ENCODE peak calls at places on chromosomes 1 and 21, in six cellular contexts. E is sigmoid colon, U is SK-N-SH, X is transverse colon, C is H1, J is prostate gland. Z is an unnamed sample.

GRCh38 chr1:172002725-172003345 is 161.5 kb downstream of the DNM3 start:
- DNase-seq in U (peak), E (no peak), C (no peak), X (peak), J (no peak), Z (peak)

GRCh38 chr21:36923270-36923669 is 43.2 kb downstream of the HLCS start:
- DNase-seq in U (peak), X (no peak), C (no peak), J (no peak), E (no peak), Z (no peak)

GRCh38 chr1:91889717-91890459 is 3.9 kb upstream of the TGFBR3 start:
- DNase-seq in C (no peak), X (no peak), U (no peak), J (peak), E (no peak), Z (no peak)

GRCh38 chr1:192311281-192311680 is 5.5 kb upstream of the RGS21 start:
- DNase-seq in U (no peak), C (no peak), X (no peak), E (no peak), J (no peak), Z (peak)

GRCh38 chr1:68977211-68977610 is 480.3 kb upstream of the DEPDC1 start:
- DNase-seq in U (no peak), J (no peak), X (no peak), C (no peak), E (no peak), Z (no peak)

GRCh38 chr21:43273708-43274021 is 104.9 kb downstream of the CRYAA start:
- DNase-seq in J (no peak), X (no peak), E (no peak), C (no peak), U (peak), Z (no peak)

GRCh38 chr1:2290171-2290578 is 62.1 kb downstream of the SKI start:
- DNase-seq in J (no peak), C (no peak), U (no peak), E (no peak), X (no peak), Z (no peak)

GRCh38 chr1:248838357-248839167 is 538 bp downstream of the ZNF672 start:
- DNase-seq in U (peak), J (peak), C (peak), E (peak), X (peak), Z (no peak)

GRCh38 chr1:2801535-2802291 is at the start of gene TTC34:
- DNase-seq in U (peak), X (peak), J (no peak), E (peak), C (no peak), Z (no peak)

GRCh38 chr1:151157067-151157531 is 650 bp downstream of the TNFAIP8L2 start:
- DNase-seq in U (no peak), E (peak), X (peak), C (no peak), J (no peak), Z (no peak)

GRCh38 chr1:36323636-36324321 is at the start of gene EVA1B:
- DNase-seq in X (peak), U (peak), C (peak), J (peak), E (peak), Z (no peak)

GRCh38 chr1:179326746-179327145 is 33.1 kb downstream of the SOAT1 start:
- DNase-seq in E (no peak), U (no peak), J (no peak), C (no peak), X (no peak), Z (no peak)

GRCh38 chr1:27066313-27066630 is 53.6 kb upstream of the TENT5B start:
- DNase-seq in C (no peak), E (no peak), U (no peak), X (no peak), J (no peak), Z (no peak)

GRCh38 chr21:28952686-28953085 is 40.0 kb downstream of the LTN1 start:
- DNase-seq in C (no peak), E (no peak), J (no peak), U (no peak), X (no peak), Z (no peak)

GRCh38 chr1:85584923-85585322 is 4.4 kb downstream of the CCN1 start:
- DNase-seq in E (no peak), C (peak), J (no peak), U (no peak), X (no peak), Z (peak)

GRCh38 chr1:15820478-15820877 is 13.0 kb upstream of the UQCRHL start:
- DNase-seq in C (no peak), X (no peak), U (no peak), E (no peak), J (no peak), Z (no peak)

GRCh38 chr1:223219846-223220610 is 77.0 kb upstream of the TLR5 start:
- DNase-seq in U (no peak), C (no peak), X (no peak), J (no peak), E (no peak), Z (no peak)

GRCh38 chr1:8347635-8348034 is 29.7 kb downstream of the SLC45A1 start:
- DNase-seq in E (no peak), J (no peak), C (no peak), X (no peak), U (no peak), Z (no peak)

GRCh38 chr1:197465528-197466205 is 197.6 kb downstream of the CRB1 start:
- DNase-seq in X (no peak), J (no peak), E (no peak), U (no peak), C (no peak), Z (no peak)

GRCh38 chr1:23098463-23099170 is 70.0 kb downstream of the LUZP1 start:
- DNase-seq in X (peak), J (peak), C (peak), E (peak), U (peak), Z (peak)

GRCh38 chr1:178627037-178627436 is 98.0 kb upstream of the RALGPS2 start:
- DNase-seq in J (no peak), C (no peak), E (no peak), U (no peak), X (no peak), Z (no peak)

GRCh38 chr1:39063775-39064174 is 37.6 kb downstream of the NDUFS5 start:
- DNase-seq in U (no peak), E (no peak), C (no peak), X (no peak), J (no peak), Z (no peak)

GRCh38 chr1:34970220-34970735 is 14.9 kb downstream of the TMEM35B start:
- DNase-seq in U (no peak), X (no peak), C (no peak), J (no peak), E (no peak), Z (no peak)

GRCh38 chr1:235176486-235176885 is 15.4 kb upstream of the RBM34 start:
- DNase-seq in C (no peak), X (no peak), E (no peak), J (no peak), U (no peak), Z (no peak)

GRCh38 chr1:54173681-54174080 is 20.9 kb upstream of the CDCP2 start:
- DNase-seq in J (no peak), X (no peak), U (no peak), E (no peak), C (no peak), Z (no peak)

GRCh38 chr1:232428781-232429530 is 201.0 kb downstream of the SIPA1L2 start:
- DNase-seq in X (no peak), E (no peak), C (no peak), U (no peak), J (no peak), Z (no peak)

GRCh38 chr1:200889571-200889970 is 5.1 kb upstream of the INAVA start:
- DNase-seq in C (no peak), E (no peak), X (no peak), U (no peak), J (no peak), Z (no peak)

GRCh38 chr1:168879906-168880734 is 151.1 kb upstream of the DPT start:
- DNase-seq in E (peak), U (no peak), X (peak), J (no peak), C (no peak), Z (no peak)

GRCh38 chr1:88646852-88647645 is 37.0 kb upstream of the PKN2 start:
- DNase-seq in E (no peak), X (no peak), J (no peak), U (no peak), C (no peak), Z (no peak)

GRCh38 chr1:31701137-31701736 is 2.6 kb downstream of the COL16A1 start:
- DNase-seq in X (peak), J (peak), U (peak), C (no peak), E (peak), Z (peak)

GRCh38 chr21:44514746-44515358 is 25.1 kb downstream of the KRTAP10-1 start:
- DNase-seq in E (no peak), X (no peak), U (no peak), C (no peak), J (no peak), Z (no peak)

GRCh38 chr1:225849905-225850304 is 32.3 kb downstream of the TMEM63A start:
- DNase-seq in C (no peak), E (no peak), U (peak), X (peak), J (no peak), Z (no peak)

GRCh38 chr1:221741364-221741970 is 422 bp downstream of the DUSP10 start:
- DNase-seq in C (no peak), E (peak), J (no peak), U (peak), X (peak), Z (no peak)

GRCh38 chr1:160410412-160411005 is 10.1 kb downstream of the VANGL2 start:
- DNase-seq in U (peak), C (peak), X (no peak), E (no peak), J (no peak), Z (no peak)

GRCh38 chr1:150233359-150234308 is 2.3 kb downstream of the ANP32E start:
- DNase-seq in C (peak), X (no peak), E (no peak), J (peak), U (no peak), Z (peak)

GRCh38 chr1:107019166-107019565 is 37.3 kb upstream of the PRMT6 start:
- DNase-seq in U (no peak), E (no peak), X (no peak), J (no peak), C (no peak), Z (no peak)

GRCh38 chr1:182707116-182707515 is 22.7 kb upstream of the RGS8 start:
- DNase-seq in X (no peak), C (no peak), E (no peak), J (peak), U (no peak), Z (no peak)
- TF ChIP-seq POLR2AphosphoS5 in X (no peak), C (no peak), E (peak), J (peak), U (no peak), Z (no peak)

GRCh38 chr21:41426656-41427311 is 745 bp downstream of the MX1 start:
- DNase-seq in U (peak), J (no peak), C (peak), X (no peak), E (no peak), Z (no peak)

GRCh38 chr21:41428311-41428710 is 2.3 kb downstream of the MX1 start:
- DNase-seq in X (no peak), E (no peak), J (no peak), U (no peak), C (no peak), Z (no peak)

GRCh38 chr21:41427556-41427955 is 1.5 kb downstream of the MX1 start:
- DNase-seq in X (no peak), U (no peak), E (no peak), J (no peak), C (peak), Z (no peak)

GRCh38 chr21:41425954-41426655 is at the start of gene MX1:
- DNase-seq in U (peak), C (peak), E (peak), X (peak), J (peak), Z (no peak)

DNA sequence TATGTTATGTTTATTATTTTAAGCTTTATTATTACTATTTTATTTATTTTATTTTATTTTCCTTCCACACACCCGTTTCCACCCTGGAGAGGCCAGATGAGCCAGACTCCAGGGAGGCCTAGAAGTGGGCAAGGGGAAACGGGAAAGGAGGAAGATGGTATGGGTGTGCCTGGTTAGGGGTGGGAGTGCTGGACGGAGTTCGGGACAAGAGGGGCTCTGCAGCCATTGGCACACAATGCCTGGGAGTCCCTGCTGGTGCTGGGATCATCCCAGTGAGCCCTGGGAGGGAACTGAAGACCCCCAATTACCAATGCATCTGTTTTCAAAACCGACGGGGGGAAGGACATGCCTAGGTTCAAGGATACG is 468 bp upstream of the MX1 start:
- DNase-seq in C (peak), E (no peak), J (no peak), X (no peak), U (no peak), Z (no peak)
- H3K4me3 ChIP-seq in C (peak), E (peak), J (peak), X (peak), U (no peak), Z (peak)

GRCh38 chr1:18386591-18386990 is 94.1 kb upstream of the KLHDC7A start:
- DNase-seq in X (no peak), J (no peak), E (no peak), U (no peak), C (no peak), Z (no peak)

GRCh38 chr1:18384059-18384458 is 96.7 kb upstream of the KLHDC7A start:
- DNase-seq in J (no peak), C (no peak), E (no peak), X (no peak), U (no peak), Z (no peak)

GRCh38 chr1:18384477-18384876 is 96.3 kb upstream of the KLHDC7A start:
- DNase-seq in J (no peak), E (no peak), U (no peak), C (no peak), X (no peak), Z (no peak)

GRCh38 chr1:18387307-18387706 is 93.4 kb upstream of the KLHDC7A start:
- DNase-seq in U (no peak), J (no peak), C (no peak), E (no peak), X (no peak), Z (no peak)

GRCh38 chr1:18385239-18385790 is 95.4 kb upstream of the KLHDC7A start:
- DNase-seq in J (no peak), U (no peak), X (no peak), E (no peak), C (peak), Z (no peak)
- TF ChIP-seq POLR2AphosphoS5 in J (no peak), U (no peak), X (no peak), E (no peak), C (no peak), Z (no peak)

GRCh38 chr1:51650198-51650597 is 33.3 kb downstream of the OSBPL9 start:
- DNase-seq in C (no peak), J (no peak), E (no peak), U (no peak), X (no peak), Z (no peak)
- H3K4me3 ChIP-seq in C (no peak), J (no peak), E (no peak), U (no peak), X (no peak), Z (no peak)

GRCh38 chr21:35399002-35399401 is 349.9 kb upstream of the RUNX1 start:
- DNase-seq in E (no peak), X (no peak), J (no peak), C (no peak), U (no peak), Z (no peak)
- TF ChIP-seq POLR2AphosphoS5 in E (no peak), X (no peak), J (no peak), C (no peak), U (no peak), Z (no peak)

DNA sequence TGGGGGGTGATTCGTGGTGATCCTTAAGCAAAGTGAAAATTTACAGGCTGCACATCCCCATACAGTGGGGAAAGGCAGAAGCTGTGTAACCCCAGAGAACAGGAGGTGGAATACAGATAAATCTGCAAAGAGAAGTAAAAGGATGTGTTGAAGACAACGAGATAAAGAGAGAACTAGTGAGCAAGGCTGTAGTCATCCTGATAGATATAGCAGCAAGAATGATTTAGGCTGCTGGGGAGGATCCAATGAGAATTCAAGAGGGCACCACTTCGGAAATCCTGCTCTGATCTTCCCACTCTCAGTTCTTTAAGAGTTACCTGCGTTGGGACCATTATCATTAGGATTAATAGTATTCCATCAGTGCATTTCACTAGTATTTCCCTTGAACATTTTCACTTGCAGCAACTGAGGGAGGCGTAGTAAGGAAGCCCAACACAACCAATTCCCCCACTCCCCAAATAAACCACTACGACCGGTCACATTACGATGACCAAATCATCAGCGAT is at the start of gene BRINP3:
- DNase-seq in J (no peak), U (peak), X (no peak), C (no peak), E (no peak), Z (no peak)
- H3K4me3 ChIP-seq in J (peak), U (peak), X (peak), C (peak), E (peak), Z (peak)

GRCh38 chr1:153610334-153611023 is 2.5 kb downstream of the S100A16 start:
- DNase-seq in U (no peak), C (no peak), J (no peak), E (no peak), X (no peak), Z (no peak)
- TF ChIP-seq POLR2AphosphoS5 in U (no peak), C (no peak), J (no peak), E (no peak), X (no peak), Z (no peak)

GRCh38 chr1:24927886-24928630 is 2.0 kb downstream of the RUNX3 start:
- DNase-seq in J (no peak), C (no peak), E (no peak), U (no peak), X (no peak), Z (no peak)

GRCh38 chr1:24929876-24930702 is at the start of gene RUNX3:
- DNase-seq in U (peak), X (peak), J (peak), C (peak), E (peak), Z (no peak)

GRCh38 chr1:24928631-24929090 is 1.4 kb downstream of the RUNX3 start:
- DNase-seq in C (peak), J (no peak), E (peak), U (peak), X (peak), Z (no peak)

GRCh38 chr1:24930703-24931480 is 816 bp upstream of the RUNX3 start:
- DNase-seq in E (no peak), U (peak), C (peak), J (no peak), X (no peak), Z (no peak)

GRCh38 chr1:24929091-24929875 is 793 bp downstream of the RUNX3 start:
- DNase-seq in C (peak), X (peak), U (peak), J (no peak), E (peak), Z (no peak)
- H3K4me3 ChIP-seq in C (peak), X (peak), U (no peak), J (peak), E (peak), Z (no peak)

DNA sequence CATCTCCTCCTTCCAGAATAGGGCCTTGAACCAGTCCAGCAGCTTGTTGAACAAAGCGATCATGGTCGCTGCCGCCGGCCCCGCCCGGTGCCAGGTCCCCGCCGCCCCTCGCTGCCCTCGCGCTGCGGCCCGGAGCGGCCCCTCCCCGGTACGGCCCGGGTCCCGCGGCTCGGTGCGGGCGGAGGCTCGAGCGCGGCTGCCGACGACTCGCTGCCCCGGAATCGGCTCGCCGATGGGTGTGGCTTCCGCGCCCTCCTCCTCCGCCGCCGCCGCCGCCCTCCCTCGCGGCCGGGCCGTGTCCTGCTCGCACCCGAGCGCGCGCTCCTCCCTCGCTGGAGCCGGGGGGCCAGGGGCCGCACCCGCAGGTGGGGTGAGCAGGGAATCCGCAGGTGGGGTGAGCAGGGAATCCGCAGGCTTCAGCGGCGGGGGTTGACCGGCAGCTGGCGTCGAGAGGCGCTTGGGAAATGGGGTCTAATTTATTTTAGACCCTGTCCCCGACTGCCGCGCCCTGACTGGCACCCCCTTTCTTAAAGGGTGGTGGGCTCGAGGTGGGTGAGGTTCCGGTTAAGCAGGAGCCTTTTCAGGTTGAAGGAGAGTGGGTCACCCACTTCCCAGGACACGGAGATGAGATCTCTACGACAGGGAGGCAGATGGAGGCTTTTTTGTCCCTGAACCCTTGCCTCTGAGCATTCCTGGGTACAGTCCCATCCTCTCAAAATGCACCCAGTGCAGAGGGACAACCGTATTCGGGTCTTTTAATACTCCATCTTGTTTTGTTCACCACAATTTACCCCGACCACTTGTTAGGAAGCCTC is at the start of gene ARL8A:
- DNase-seq in U (peak), J (peak), X (peak), C (peak), E (peak), Z (no peak)
- TF ChIP-seq POLR2AphosphoS5 in U (peak), J (no peak), X (peak), C (no peak), E (peak), Z (no peak)

Z was measured in Panc1.